ENCODE peak calls at places on chromosome 20, in five cellular contexts. T, D, Z, H and E are unnamed samples.

GRCh38 chr20:38034108-38034649 is 633 bp downstream of the RPRD1B start:
- DNase-seq in T (no peak), D (no peak), Z (no peak), H (no peak), E (peak; percentile 28)

GRCh38 chr20:34062651-34063482 is 49.2 kb downstream of the EIF2S2 start:
- DNase-seq in T (peak; percentile 64), D (no peak), Z (no peak), H (peak; percentile 28), E (peak; percentile 63)

GRCh38 chr20:878511-879307 is 37.4 kb downstream of the ANGPT4 start:
- DNase-seq in T (peak; percentile 41), D (no peak), Z (no peak), H (peak; percentile 49), E (peak; percentile 3)

GRCh38 chr20:38286586-38287502 is 17.1 kb upstream of the BPI start:
- DNase-seq in T (no peak), D (no peak), Z (no peak), H (no peak), E (peak; percentile 29)

GRCh38 chr20:44416082-44416715 is 59.5 kb upstream of the TTPAL start:
- DNase-seq in T (no peak), D (no peak), Z (peak; percentile 33), H (no peak), E (no peak)

GRCh38 chr20:11849976-11850670 is 67.6 kb upstream of the BTBD3 start:
- DNase-seq in T (peak; percentile 44), D (no peak), Z (no peak), H (peak; percentile 47), E (peak; percentile 84)

GRCh38 chr20:11902264-11902663 is 15.4 kb upstream of the BTBD3 start:
- DNase-seq in T (no peak), D (no peak), Z (no peak), H (peak; percentile 37), E (peak; percentile 72)

GRCh38 chr20:24663496-24663895 is 194.1 kb downstream of the SYNDIG1 start:
- DNase-seq in T (no peak), D (no peak), Z (no peak), H (no peak), E (no peak)

GRCh38 chr20:39778847-39779641 is 816.9 kb downstream of the DHX35 start:
- DNase-seq in T (peak; percentile 27), D (no peak), Z (no peak), H (no peak), E (peak; percentile 4)

GRCh38 chr20:15603501-15603900 is 969.7 kb downstream of the KIF16B start:
- DNase-seq in T (no peak), D (no peak), Z (no peak), H (no peak), E (no peak)

GRCh38 chr20:15597306-15597705 is 975.9 kb downstream of the KIF16B start:
- DNase-seq in T (no peak), D (no peak), Z (no peak), H (no peak), E (no peak)

GRCh38 chr20:15600565-15600964 is 972.7 kb downstream of the KIF16B start:
- DNase-seq in T (no peak), D (no peak), Z (no peak), H (no peak), E (no peak)

GRCh38 chr20:15596220-15596875 is 976.9 kb downstream of the KIF16B start:
- DNase-seq in T (no peak), D (no peak), Z (no peak), H (no peak), E (no peak)

DNA sequence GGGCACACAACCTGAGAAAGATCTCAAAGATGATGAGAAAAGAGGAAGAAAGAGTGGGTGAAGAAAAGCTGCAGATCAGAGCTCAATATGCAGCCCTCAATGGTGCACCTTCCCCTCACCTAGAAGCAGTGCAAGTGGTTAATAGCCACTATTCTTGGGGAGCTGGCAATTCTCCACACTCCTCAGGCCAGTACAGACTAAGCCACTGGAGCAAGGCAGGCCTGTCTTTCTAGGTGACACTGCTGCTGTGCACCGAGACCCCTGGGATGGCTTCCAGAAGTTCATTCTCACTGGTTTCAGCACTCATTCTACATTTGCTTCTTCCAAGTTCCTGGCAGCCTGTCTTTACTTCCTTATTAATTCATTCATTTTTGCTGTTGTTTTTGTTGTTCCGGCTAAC is 973.3 kb downstream of the KIF16B start:
- DNase-seq in T (no peak), D (no peak), Z (no peak), H (no peak), E (no peak)
- TF ChIP-seq CTCF in T (no peak), D (no peak), Z (no peak), H (no peak), E (no peak)

DNA sequence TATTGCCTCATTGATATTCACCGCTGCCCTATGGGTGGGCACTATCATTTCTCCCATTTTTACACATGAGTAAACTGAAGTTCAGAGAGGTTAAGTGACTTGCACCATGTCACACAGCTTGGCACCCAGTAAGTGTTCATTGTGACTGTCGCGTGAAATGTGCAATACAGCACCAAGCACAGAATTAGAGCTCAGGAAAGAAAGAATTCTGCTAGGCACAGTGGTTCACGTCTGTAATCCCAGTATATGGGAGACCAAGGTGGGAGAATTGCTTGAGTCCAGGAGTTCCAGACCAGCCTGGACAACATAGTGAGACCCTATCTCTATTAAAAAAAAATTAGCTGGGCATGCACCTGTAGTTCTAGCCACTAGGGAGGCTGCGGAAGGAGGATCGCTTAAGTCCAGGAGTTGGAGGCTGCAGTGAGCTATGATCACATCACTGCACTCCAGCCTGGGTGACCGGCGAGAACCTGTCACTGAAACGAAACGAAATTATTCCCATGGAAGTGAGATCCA is 626 bp downstream of the SLC13A3 start:
- DNase-seq in T (no peak), D (no peak), Z (no peak), H (no peak), E (no peak)
- H3K4me3 ChIP-seq in T (no peak overlapping the region), D (peak overlapping the region; percentile 24), Z (peak overlapping the region; percentile 40), H (no peak overlapping the region), E (no peak overlapping the region)

GRCh38 chr20:19095762-19096161 is 116.7 kb upstream of the SLC24A3 start:
- DNase-seq in T (no peak), D (no peak), Z (no peak), H (no peak), E (no peak)
- TF ChIP-seq CTCF in T (no peak), D (no peak), Z (no peak), H (no peak), E (no peak)

GRCh38 chr20:51750770-51751388 is 17.3 kb downstream of the ATP9A start:
- DNase-seq in T (no peak), D (no peak), Z (no peak), H (no peak), E (no peak)

GRCh38 chr20:51749674-51750036 is 18.5 kb downstream of the ATP9A start:
- DNase-seq in T (peak; percentile 69), D (peak; percentile 79), Z (no peak), H (peak; percentile 36), E (peak; percentile 62)

GRCh38 chr20:51750037-51750769 is 18.0 kb downstream of the ATP9A start:
- DNase-seq in T (peak; percentile 92), D (peak; percentile 98), Z (peak; percentile 67), H (peak; percentile 92), E (peak; percentile 97)

GRCh38 chr20:51756653-51757052 is 11.5 kb downstream of the ATP9A start:
- DNase-seq in T (no peak), D (no peak), Z (no peak), H (no peak), E (no peak)

GRCh38 chr20:51752343-51752951 is 15.7 kb downstream of the ATP9A start:
- DNase-seq in T (peak; percentile 93), D (peak; percentile 85), Z (no peak), H (peak; percentile 74), E (peak; percentile 86)
- H3K4me3 ChIP-seq in T (peak overlapping the region; percentile 46), D (peak overlapping the region; percentile 2), Z (no peak overlapping the region), H (peak overlapping the region; percentile 22), E (no peak overlapping the region)

DNA sequence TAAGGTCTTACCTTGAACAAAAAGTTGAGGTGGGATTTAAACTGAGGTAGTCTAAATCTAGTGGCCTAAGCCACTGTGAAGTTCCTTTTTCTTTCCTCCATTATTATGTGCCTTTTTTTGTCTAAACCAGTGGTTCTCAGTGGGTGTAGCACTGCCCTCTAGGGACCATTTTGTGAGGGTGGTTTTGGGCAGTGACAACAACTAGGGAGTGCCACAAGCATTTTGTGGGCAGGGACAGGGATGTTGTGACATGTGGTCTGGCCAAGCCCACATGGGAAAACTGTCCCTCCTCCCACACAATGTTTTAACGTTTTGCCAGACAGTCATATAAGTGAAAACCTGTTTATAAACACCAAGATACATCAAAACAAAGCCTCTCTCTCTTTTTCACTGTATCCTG is 899.4 kb upstream of the FLRT3 start:
- DNase-seq in T (peak; percentile 23), D (peak; percentile 8), Z (no peak), H (peak; percentile 74), E (peak; percentile 77)
- TF ChIP-seq CTCF in T (peak; percentile 50), D (peak; percentile 23), Z (no peak), H (peak; percentile 82), E (peak; percentile 64)

GRCh38 chr20:9918360-9918759 is 79.5 kb upstream of the PAK5 start:
- DNase-seq in T (no peak), D (no peak), Z (no peak), H (no peak), E (no peak)

GRCh38 chr20:9923648-9924047 is 84.8 kb upstream of the PAK5 start:
- DNase-seq in T (no peak), D (no peak), Z (no peak), H (no peak), E (no peak)

GRCh38 chr20:9916776-9917175 is 77.9 kb upstream of the PAK5 start:
- DNase-seq in T (no peak), D (no peak), Z (no peak), H (no peak), E (no peak)

GRCh38 chr20:9919271-9920014 is 80.6 kb upstream of the PAK5 start:
- DNase-seq in T (no peak), D (no peak), Z (no peak), H (no peak), E (no peak)

GRCh38 chr20:9920908-9921307 is 82.0 kb upstream of the PAK5 start:
- DNase-seq in T (no peak), D (no peak), Z (no peak), H (no peak), E (no peak)
- H3K4me3 ChIP-seq in T (no peak overlapping the region), D (no peak overlapping the region), Z (no peak overlapping the region), H (no peak overlapping the region), E (no peak overlapping the region)

DNA sequence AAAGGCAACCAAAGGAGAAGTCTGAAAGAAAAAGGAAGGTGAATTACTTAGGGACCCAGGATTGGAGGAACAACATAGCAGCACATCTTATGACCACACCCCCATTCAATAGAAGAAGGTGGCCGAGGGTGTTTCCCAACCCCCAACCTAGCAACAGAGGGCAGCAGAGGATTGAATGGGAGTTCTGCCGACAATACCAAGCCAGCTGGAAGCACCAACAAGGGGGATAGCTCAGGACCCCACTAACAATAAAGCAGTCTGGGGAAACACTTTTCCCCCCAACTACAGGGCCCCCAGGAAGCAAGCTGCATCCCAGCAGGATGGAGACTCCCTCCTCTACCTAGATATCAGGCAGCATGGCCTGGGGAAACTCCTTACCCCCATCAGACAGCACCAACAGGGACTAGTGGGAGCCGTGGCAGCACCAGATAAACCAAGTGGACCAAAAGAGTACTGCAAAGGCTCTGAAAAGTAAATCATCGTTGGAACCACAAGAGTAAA is 67.7 kb downstream of the ZHX3 start:
- DNase-seq in T (peak; percentile 29), D (no peak), Z (no peak), H (peak; percentile 82), E (peak; percentile 71)
- TF ChIP-seq CTCF in T (peak; percentile 38), D (peak; percentile 34), Z (peak; percentile 49), H (peak; percentile 22), E (peak; percentile 10)

GRCh38 chr20:13783528-13783927 is 1.2 kb downstream of the ESF1 start:
- DNase-seq in T (no peak), D (no peak), Z (no peak), H (no peak), E (no peak)
- H3K4me3 ChIP-seq in T (peak overlapping the region; percentile 95), D (peak overlapping the region; percentile 100), Z (no peak overlapping the region), H (peak overlapping the region; percentile 83), E (peak overlapping the region; percentile 98)